ENCODE peak calls at places on chromosomes 1 and 21, in seven cellular contexts. F, Z, W, I, V, N and H are unnamed samples.
A peak's percentile ranks its signal among the peaks of the same experiment; 100 is the strongest.

GRCh38 chr1:154856049-154856448 is 14.0 kb downstream of the KCNN3 start:
- DNase-seq in Z (no peak), V (no peak), I (no peak), W (no peak), F (no peak), N (no peak), H (no peak)

GRCh38 chr1:30733520-30733919 is 10.1 kb upstream of the MATN1 start:
- DNase-seq in W (no peak), F (no peak), Z (no peak), V (no peak), N (no peak), I (no peak), H (no peak)

GRCh38 chr1:231166398-231166797 is 4.5 kb downstream of the TRIM67 start:
- DNase-seq in Z (no peak), F (no peak), I (no peak), N (peak; percentile 31), V (no peak), W (no peak), H (no peak)

GRCh38 chr1:93638981-93639380 is 42.7 kb downstream of the BCAR3 start:
- DNase-seq in Z (no peak), W (no peak), N (no peak), V (peak; percentile 59), F (no peak), I (no peak), H (no peak)

GRCh38 chr1:87329051-87329755 is 523 bp downstream of the LMO4 start:
- DNase-seq in F (peak; percentile 91), V (no peak), Z (peak; percentile 39), N (peak; percentile 61), I (peak; percentile 57), W (no peak), H (peak; percentile 80)

GRCh38 chr1:110674337-110675059 is at the start of gene KCNA3:
- DNase-seq in F (peak; percentile 87), V (peak; percentile 49), I (peak; percentile 65), Z (peak; percentile 73), N (peak; percentile 21), W (no peak), H (no peak)

GRCh38 chr1:40141878-40142535 is 19.2 kb upstream of the RLF start:
- DNase-seq in I (no peak), W (no peak), F (no peak), Z (no peak), V (no peak), N (no peak), H (no peak)

GRCh38 chr21:42262826-42263225 is 43.9 kb downstream of the ABCG1 start:
- DNase-seq in F (no peak), Z (no peak), V (peak; percentile 85), N (peak; percentile 97), I (peak; percentile 36), W (peak; percentile 24), H (peak; percentile 79)

GRCh38 chr1:96472471-96472870 is 249.1 kb upstream of the PTBP2 start:
- DNase-seq in V (no peak), I (no peak), Z (no peak), N (no peak), W (no peak), F (no peak), H (no peak)

GRCh38 chr1:46204406-46204742 is 1.2 kb downstream of the LURAP1 start:
- DNase-seq in F (no peak), I (no peak), Z (no peak), W (no peak), N (no peak), V (no peak), H (no peak)

GRCh38 chr1:9294910-9295636 is 2.4 kb downstream of the SPSB1 start:
- DNase-seq in F (no peak), Z (no peak), V (no peak), W (peak; percentile 49), N (no peak), I (peak; percentile 50), H (no peak)

GRCh38 chr1:245742891-245743290 is 588.1 kb downstream of the KIF26B start:
- DNase-seq in Z (no peak), I (no peak), N (no peak), W (no peak), F (no peak), V (no peak), H (no peak)

GRCh38 chr1:2097386-2098300 is 47.4 kb downstream of the PRKCZ start:
- DNase-seq in W (no peak), Z (no peak), V (no peak), I (no peak), N (no peak), F (no peak), H (no peak)

GRCh38 chr1:119449964-119450363 is 35.0 kb downstream of the HSD3B2 start:
- DNase-seq in V (no peak), N (no peak), Z (no peak), W (no peak), F (no peak), I (no peak), H (no peak)

GRCh38 chr1:220890582-220890981 is 11.3 kb downstream of the HLX start:
- DNase-seq in V (no peak), I (no peak), N (no peak), F (no peak), Z (no peak), W (no peak), H (no peak)

GRCh38 chr1:44894591-44894990 is 51.5 kb upstream of the PTCH2 start:
- DNase-seq in I (no peak), N (no peak), Z (no peak), W (no peak), V (no peak), F (no peak), H (no peak)

DNA sequence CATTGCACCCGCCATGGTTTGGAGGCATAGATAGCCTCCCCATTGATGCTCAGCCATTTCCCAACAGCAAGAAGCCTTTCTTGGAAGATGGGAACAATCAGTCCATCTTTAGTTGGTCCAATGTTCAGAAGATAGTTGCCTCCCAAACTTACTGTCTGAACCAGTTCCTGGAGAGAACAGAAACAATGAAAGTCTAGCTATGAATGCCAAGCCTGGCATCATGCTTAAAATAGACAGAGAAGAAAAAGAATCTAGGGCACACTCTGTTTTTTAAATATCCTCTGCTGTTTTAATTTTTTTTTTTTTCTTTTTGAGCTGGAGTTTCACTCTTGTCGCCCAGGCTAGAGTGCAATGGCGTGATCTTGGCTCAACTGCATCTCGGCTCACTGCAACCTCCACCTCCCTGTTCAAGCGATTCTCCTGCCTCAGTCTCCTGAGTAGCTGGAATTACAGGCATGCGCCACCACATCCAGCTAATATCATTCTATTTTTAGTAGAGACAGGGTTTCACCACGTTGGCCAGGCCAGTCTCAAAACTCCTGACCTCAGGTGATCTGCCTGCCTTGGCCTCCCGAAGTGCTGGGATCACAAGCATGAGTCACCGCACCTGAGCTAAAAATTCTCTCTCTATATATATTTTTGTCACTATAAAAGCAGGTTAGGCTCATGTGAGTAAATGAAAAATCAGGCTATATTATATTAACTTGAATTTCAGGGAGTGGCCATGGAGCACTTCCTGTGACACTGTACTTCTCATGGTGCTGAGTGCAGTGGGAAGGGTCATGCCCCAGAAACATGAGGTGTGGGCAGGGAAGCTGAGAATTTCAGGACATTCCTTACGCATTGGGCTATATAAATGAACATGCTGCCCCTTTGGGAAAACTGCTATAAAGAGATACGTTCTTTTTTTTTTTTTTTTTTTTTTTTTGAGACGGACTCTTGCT is 19.1 kb downstream of the FUCA1 start:
- DNase-seq in V (no peak), N (no peak), W (no peak), F (no peak), Z (no peak), I (no peak), H (no peak)
- H3K36me3 ChIP-seq in V (no peaks in the 10 kb centered on the region), N (peaks cover 24% of the 10 kb centered on the region), W (peaks cover 14% of the 10 kb centered on the region), F (peaks cover 79% of the 10 kb centered on the region), Z (peaks cover 3% of the 10 kb centered on the region), I (peaks cover 31% of the 10 kb centered on the region), H (peaks cover 35% of the 10 kb centered on the region)

GRCh38 chr1:11057477-11057876 is 2.3 kb downstream of the SRM start:
- DNase-seq in Z (no peak), N (no peak), F (no peak), I (no peak), W (no peak), V (no peak), H (no peak)
- TF ChIP-seq CTCF in Z (no peak), N (no peak), F (no peak), I (no peak), W (no peak), V (no peak), H (no peak)

GRCh38 chr1:157992031-157992568 is 1.3 kb upstream of the KIRREL1 start:
- DNase-seq in V (no peak), F (no peak), N (peak; percentile 85), I (peak; percentile 67), Z (peak; percentile 54), W (peak; percentile 89), H (no peak)

GRCh38 chr1:157994704-157995540 is 1.5 kb downstream of the KIRREL1 start:
- DNase-seq in Z (no peak), I (peak; percentile 20), N (no peak), V (no peak), W (no peak), F (no peak), H (no peak)

GRCh38 chr1:157992813-157993178 is 649 bp upstream of the KIRREL1 start:
- DNase-seq in I (no peak), V (no peak), Z (no peak), N (no peak), F (no peak), W (peak; percentile 41), H (no peak)

GRCh38 chr1:157994081-157994581 is 686 bp downstream of the KIRREL1 start:
- DNase-seq in V (no peak), W (no peak), N (no peak), F (no peak), I (no peak), Z (no peak), H (peak; percentile 73)

DNA sequence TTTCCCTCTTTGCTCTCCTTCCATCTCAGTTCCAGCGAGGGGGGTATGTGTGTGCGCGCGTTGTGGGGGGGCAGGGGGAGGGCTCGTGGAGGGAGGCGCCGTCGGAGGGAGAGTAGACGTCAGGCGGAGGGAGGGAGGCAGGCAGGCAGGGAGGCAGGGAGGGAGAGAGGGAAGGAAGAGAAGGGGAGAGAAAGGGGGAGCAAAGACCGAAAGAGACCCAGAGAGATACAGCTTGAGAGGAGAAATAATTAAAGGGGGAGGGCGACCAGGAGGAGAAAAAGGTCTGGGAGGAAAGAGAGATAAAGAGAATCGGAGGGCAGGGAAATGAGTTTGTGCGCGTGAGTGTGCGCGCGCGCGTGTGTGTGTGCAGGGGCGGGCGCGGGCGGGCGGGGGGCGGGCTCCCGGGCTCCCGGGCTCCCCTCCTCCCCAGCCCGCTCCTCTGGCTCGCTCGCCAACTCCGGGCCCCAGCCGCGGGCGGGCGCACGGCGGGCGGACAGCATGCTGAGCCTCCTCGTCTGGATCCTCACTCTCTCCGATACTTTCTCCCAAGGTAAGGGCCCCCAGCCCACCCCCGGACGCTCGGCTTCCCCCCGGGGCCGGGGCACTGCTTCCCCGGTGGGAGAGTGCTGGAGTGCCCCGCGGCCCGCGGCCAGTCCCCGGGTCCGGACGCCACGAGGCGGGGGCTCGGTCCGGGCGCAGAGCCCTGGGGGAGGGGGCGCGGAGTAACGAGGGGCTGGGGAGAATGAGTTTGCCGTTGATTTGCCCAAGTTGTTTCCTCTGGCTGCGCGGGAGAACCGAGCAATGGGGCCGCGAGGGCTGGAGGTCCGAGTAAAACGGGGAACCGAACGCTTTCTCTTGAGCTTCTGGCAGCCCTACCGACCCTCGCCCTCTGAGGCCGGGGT is at the start of gene KIRREL1:
- DNase-seq in W (peak; percentile 59), V (no peak), F (peak; percentile 70), Z (no peak), N (peak; percentile 62), I (peak; percentile 50), H (peak; percentile 82)
- TF ChIP-seq POLR2A in W (peak; percentile 7), V (no peak), F (no peak), Z (no peak), N (peak; percentile 41), I (no peak), H (no peak)

GRCh38 chr21:45190013-45190412 is 97.7 kb downstream of the POFUT2 start:
- DNase-seq in F (no peak), V (no peak), Z (no peak), I (no peak), W (no peak), N (no peak), H (no peak)
- H3K36me3 ChIP-seq in F (peaks cover 98% of the 10 kb centered on the region), V (peaks cover 8% of the 10 kb centered on the region), Z (no peaks in the 10 kb centered on the region), I (peaks cover 16% of the 10 kb centered on the region), W (peaks cover 12% of the 10 kb centered on the region), N (peaks cover 7% of the 10 kb centered on the region), H (peaks cover 55% of the 10 kb centered on the region)